ENCODE peak calls at places on chromosomes 16 and 17, in six cellular contexts. X is neural progenitor cell; M is adrenal gland; O is BJ; R is CD8-positive, alpha-beta T cell; W is sigmoid colon. S is an unnamed sample. For H3K36me3, the result is how much of the 10 kb centered on the place peaks cover.

GRCh38 chr17:55391244-55391757 is 30.3 kb downstream of the MMD start:
- DNase-seq in W (no peak), R (no peak), O (no peak), X (no peak), M (no peak), S (no peak)

GRCh38 chr16:88613911-88614817 is 24.2 kb upstream of the IL17C start:
- DNase-seq in M (peak), O (no peak), W (no peak), X (no peak), R (no peak), S (no peak)

GRCh38 chr16:31074814-31075183 is 577 bp downstream of the ZNF646 start:
- DNase-seq in R (no peak), M (no peak), W (no peak), O (no peak), X (no peak), S (no peak)

GRCh38 chr17:13741744-13742143 is 140.0 kb upstream of the HS3ST3A1 start:
- DNase-seq in O (no peak), X (no peak), M (no peak), W (no peak), R (no peak), S (no peak)

GRCh38 chr17:77474292-77474988 is 333.7 kb downstream of the SEC14L1 start:
- DNase-seq in R (no peak), W (peak), O (no peak), M (no peak), X (no peak), S (no peak)

GRCh38 chr17:50211249-50212120 is 10.1 kb upstream of the COL1A1 start:
- DNase-seq in W (peak), R (no peak), M (no peak), X (no peak), O (no peak), S (no peak)

GRCh38 chr17:83076930-83077329 is 2.5 kb upstream of the METRNL start:
- DNase-seq in M (no peak), R (no peak), W (no peak), X (no peak), O (no peak), S (no peak)

GRCh38 chr17:38735161-38735997 is 5.2 kb downstream of the CISD3 start:
- DNase-seq in O (no peak), R (peak), W (no peak), X (peak), M (peak), S (no peak)

GRCh38 chr17:77470800-77471733 is 330.3 kb downstream of the SEC14L1 start:
- DNase-seq in W (no peak), M (no peak), R (no peak), X (peak), O (no peak), S (peak)

GRCh38 chr17:79294459-79295071 is 219.9 kb downstream of the ENGASE start:
- DNase-seq in M (peak), R (peak), O (no peak), W (no peak), X (peak), S (peak)

GRCh38 chr17:76700627-76701470 is 9.9 kb downstream of the MXRA7 start:
- DNase-seq in W (peak), M (peak), R (no peak), X (peak), O (peak), S (peak)

GRCh38 chr17:72683506-72684404 is 408.7 kb downstream of the SLC39A11 start:
- DNase-seq in M (peak), R (no peak), X (no peak), O (peak), W (no peak), S (peak)

DNA sequence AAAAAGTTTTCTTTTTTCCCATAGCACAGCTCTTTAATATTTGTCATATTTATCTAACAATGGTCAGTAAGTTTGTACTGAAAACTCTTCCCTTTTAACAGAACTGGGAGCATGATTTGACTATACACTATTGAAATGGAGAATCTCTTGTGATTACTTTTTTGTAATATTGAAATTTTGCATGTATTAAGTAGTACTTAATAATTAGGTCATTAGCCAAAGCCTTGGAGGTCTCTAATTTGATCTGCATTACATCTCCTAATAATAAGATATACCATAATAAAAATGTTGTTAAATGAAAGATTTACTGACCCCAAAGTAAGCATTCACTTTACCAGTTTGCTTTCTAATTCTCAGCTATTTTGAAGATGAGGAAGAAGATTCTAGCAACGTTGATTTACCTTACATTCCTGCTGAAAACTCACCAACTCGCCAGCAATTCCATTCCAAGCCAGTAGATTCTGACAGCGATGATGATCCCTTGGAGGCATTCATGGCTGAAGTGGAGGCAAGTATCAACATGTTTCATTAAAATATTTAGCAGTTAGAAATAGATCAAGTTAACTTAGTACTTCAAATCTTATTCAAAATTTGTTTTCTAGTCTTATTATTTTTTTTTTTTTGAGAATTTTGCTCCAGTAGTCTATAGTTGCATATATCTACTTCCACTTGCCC is 18.2 kb downstream of the DDX42 start:
- DNase-seq in W (no peak), X (no peak), M (no peak), O (no peak), R (no peak), S (peak)
- H3K4me3 ChIP-seq in W (no peak), X (no peak), M (no peak), O (no peak), R (no peak), S (no peak)

GRCh38 chr16:15783985-15784384 is 72.8 kb downstream of the MYH11 start:
- DNase-seq in X (no peak), M (no peak), W (no peak), R (no peak), O (no peak), S (no peak)

GRCh38 chr16:15786501-15786900 is 70.3 kb downstream of the MYH11 start:
- DNase-seq in M (no peak), X (no peak), O (no peak), R (no peak), W (no peak), S (no peak)

GRCh38 chr16:15788846-15789239 is 68.0 kb downstream of the MYH11 start:
- DNase-seq in O (no peak), W (no peak), R (no peak), M (no peak), X (no peak), S (no peak)

GRCh38 chr16:15782573-15783365 is 74.1 kb downstream of the MYH11 start:
- DNase-seq in O (no peak), R (no peak), X (peak), M (no peak), W (no peak), S (no peak)

DNA sequence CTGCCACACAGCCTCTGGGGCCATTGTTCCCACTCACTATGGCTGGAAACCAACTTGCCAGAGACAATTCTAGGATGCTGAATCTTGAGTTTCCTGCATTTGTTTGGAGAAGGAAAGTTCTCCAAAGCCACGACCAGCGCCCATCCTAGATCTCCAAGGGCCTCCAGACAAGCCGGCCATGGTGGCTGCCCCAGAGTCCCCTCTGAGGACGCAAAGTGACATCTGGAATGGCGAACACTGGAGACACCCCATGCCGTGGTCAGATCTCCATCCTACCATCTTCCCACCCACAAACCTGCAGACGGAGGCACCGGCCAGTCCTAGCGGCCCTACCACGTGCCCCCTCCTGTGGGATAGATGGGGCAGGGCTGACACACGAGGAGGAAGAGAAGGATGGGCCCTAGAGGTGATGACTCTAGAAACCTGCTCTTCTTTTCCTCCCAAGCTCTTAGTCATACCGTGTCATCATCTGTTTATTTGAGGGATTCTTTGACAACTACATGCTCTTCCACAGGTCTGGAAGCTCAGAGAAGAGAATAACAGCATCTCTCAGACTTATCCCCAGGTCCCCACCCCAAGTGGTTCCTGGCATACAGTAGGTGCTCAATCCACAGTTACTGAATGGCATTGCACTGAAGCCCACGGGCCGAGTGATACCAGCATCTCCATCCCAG is 71.3 kb downstream of the MYH11 start:
- DNase-seq in R (no peak), X (no peak), M (no peak), W (no peak), O (no peak), S (peak)
- TF ChIP-seq CTCF in R (no peak), X (no peak), M (no peak), W (no peak), O (no peak), S (no peak)

DNA sequence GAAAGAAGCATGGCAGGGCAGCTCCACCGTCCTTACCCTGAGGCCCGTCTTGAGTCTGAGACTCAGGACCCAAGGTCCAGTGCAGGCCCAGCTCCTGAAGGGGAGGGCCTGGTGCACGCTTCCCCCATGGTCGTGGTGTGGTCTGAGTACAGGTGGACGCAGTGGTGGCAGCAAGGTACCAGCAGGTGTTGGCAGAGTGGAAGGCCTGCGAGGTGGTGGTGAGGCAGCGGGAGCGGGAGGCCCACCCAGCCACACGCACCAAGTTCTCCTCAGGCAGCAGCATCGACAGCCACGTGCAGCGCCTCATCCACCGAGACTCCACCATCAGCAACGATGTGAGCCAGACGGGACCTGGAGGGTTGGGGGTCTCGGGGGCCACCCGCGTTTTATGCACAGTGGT is 27.7 kb downstream of the MNT start:
- DNase-seq in X (no peak), M (no peak), W (no peak), R (no peak), O (no peak), S (no peak)
- H3K36me3 ChIP-seq in X (under half), M (under half), W (under half), R (under half), O (under half), S (under half)

DNA sequence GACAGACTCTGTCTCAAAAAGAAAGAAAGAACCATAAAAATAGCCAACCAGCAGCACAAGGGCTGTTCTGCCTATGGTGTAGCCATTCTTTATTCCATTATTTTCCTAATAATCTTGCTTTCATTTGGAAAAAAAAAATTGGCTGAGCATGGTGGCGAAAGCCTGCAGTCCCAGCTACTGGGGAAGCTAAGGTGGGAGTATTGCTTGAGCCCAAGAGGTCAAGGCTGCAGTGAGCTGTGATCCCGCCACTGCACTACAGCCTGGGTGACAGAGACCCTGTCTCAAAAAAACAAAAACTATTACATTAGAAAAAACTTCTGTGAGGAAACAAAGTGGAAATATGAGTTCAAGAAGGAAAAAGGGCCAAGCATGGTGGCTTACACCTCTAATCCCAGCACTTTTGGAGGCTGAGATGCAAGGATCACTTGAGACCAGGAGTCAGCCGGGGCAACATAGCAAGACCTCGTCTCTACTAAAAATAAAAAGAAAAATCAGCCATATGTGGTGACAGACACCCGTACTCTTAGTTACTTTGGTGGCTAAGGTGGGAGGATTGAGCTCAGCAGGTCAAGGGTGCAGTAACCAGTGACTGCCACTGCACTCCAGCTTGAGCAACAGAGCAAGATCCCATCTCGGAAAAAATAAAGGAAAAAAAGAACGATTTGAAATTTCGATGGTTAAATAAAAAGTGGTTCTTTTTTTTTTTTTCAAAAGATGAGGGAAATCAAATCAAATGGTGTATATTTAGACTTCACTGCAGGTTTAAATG is 2.5 kb downstream of the DCAKD start:
- DNase-seq in O (no peak), R (no peak), X (no peak), W (no peak), M (no peak), S (no peak)
- H3K4me3 ChIP-seq in O (no peak), R (no peak), X (no peak), W (no peak), M (no peak), S (no peak)

DNA sequence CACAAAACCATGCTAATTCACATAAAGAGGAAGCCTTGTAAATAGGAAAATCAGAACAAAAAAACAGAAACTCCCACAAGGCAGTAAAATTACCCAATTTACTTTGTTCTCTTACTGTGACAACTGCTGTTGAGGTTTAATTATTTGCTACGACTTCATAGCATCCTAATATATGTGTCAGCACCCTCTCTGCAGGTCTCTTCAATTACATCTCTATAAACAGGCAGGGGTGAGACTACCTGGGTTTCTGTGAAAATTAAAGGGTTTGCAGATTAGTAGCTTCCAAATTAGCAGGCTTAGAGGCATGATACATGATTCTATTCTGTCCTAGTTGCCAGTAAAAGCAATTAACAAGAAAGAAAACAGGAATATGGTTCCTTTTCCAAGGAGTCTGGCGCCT is 2.6 kb downstream of the WDR59 start:
- DNase-seq in M (no peak), O (no peak), W (no peak), R (no peak), X (no peak), S (no peak)
- TF ChIP-seq CTCF in M (no peak), O (no peak), W (no peak), R (no peak), X (no peak), S (no peak)

GRCh38 chr17:11852231-11852630 is 145.0 kb downstream of the ZNF18 start:
- DNase-seq in M (no peak), W (no peak), O (no peak), X (no peak), R (no peak), S (no peak)
- H3K36me3 ChIP-seq in M (under half), W (under half), O (under half), X (under half), R (under half), S (under half)

S was measured in bronchial epithelial cell.